ENCODE peak calls at places on chromosomes 6 and 20, in seven cellular contexts. B is ovary, H is A549, Y is spleen, I is adrenal gland, J is HCT116, N is transverse colon. G is an unnamed sample.

GRCh38 chr6:130159876-130160415 is 62.8 kb downstream of the SAMD3 start:
- DNase-seq in B (no peak), H (no peak), Y (no peak), I (peak; percentile 14), J (no peak), N (no peak), G (no peak)

GRCh38 chr6:130453230-130453629 is 87.4 kb downstream of the TMEM200A start:
- DNase-seq in B (no peak), H (peak; percentile 0), Y (no peak), I (no peak), J (no peak), N (no peak), G (no peak)

GRCh38 chr6:104955927-104956662 is 812 bp upstream of the LIN28B start:
- DNase-seq in B (no peak), H (peak; percentile 31), Y (no peak), I (no peak), J (no peak), N (no peak), G (no peak)

GRCh38 chr20:58100731-58101356 is 127.6 kb downstream of the ANKRD60 start:
- DNase-seq in B (no peak), H (no peak), Y (no peak), I (no peak), J (no peak), N (no peak), G (no peak)

GRCh38 chr6:41413250-41413649 is 77.8 kb downstream of the NCR2 start:
- DNase-seq in B (no peak), H (no peak), Y (no peak), I (no peak), J (no peak), N (no peak), G (no peak)

GRCh38 chr20:33518071-33518470 is 28.2 kb downstream of the CBFA2T2 start:
- DNase-seq in B (no peak), H (no peak), Y (no peak), I (no peak), J (no peak), N (no peak), G (peak; percentile 23)

GRCh38 chr6:36340671-36341454 is 4.2 kb upstream of the BNIP5 start:
- DNase-seq in B (peak; percentile 89), H (peak; percentile 60), Y (peak; percentile 94), I (peak; percentile 71), J (peak; percentile 48), N (peak; percentile 86), G (peak; percentile 78)

GRCh38 chr6:90160013-90160412 is 136.6 kb downstream of the BACH2 start:
- DNase-seq in B (no peak), H (no peak), Y (no peak), I (no peak), J (no peak), N (no peak), G (no peak)

GRCh38 chr20:38229376-38230252 is 30.9 kb downstream of the KIAA1755 start:
- DNase-seq in B (peak; percentile 34), H (no peak), Y (peak; percentile 34), I (no peak), J (no peak), N (no peak), G (no peak)

GRCh38 chr6:116220172-116220571 is 33.7 kb downstream of the TSPYL4 start:
- DNase-seq in B (no peak), H (no peak), Y (no peak), I (peak; percentile 14), J (no peak), N (no peak), G (no peak)

GRCh38 chr6:69974193-69974592 is 107.8 kb downstream of the COL19A1 start:
- DNase-seq in B (no peak), H (no peak), Y (no peak), I (no peak), J (no peak), N (no peak), G (no peak)

GRCh38 chr6:128415387-128415786 is 105.0 kb downstream of the PTPRK start:
- DNase-seq in B (no peak), H (no peak), Y (no peak), I (no peak), J (no peak), N (no peak), G (no peak)

GRCh38 chr20:7980332-7981046 is 39.1 kb downstream of the TMX4 start:
- DNase-seq in B (no peak), H (peak; percentile 70), Y (no peak), I (peak; percentile 14), J (peak; percentile 23), N (no peak), G (no peak)

GRCh38 chr6:133947302-133947900 is 5.6 kb upstream of the TBPL1 start:
- DNase-seq in B (no peak), H (no peak), Y (no peak), I (no peak), J (no peak), N (peak; percentile 59), G (no peak)

GRCh38 chr6:159059099-159059498 is 14.3 kb upstream of the TAGAP start:
- DNase-seq in B (no peak), H (no peak), Y (no peak), I (no peak), J (no peak), N (no peak), G (no peak)

GRCh38 chr20:43844778-43845614 is 69.7 kb upstream of the TOX2 start:
- DNase-seq in B (no peak), H (no peak), Y (no peak), I (peak; percentile 93), J (peak; percentile 74), N (no peak), G (peak; percentile 52)

GRCh38 chr6:11636121-11636520 is 98.6 kb downstream of the TMEM170B start:
- DNase-seq in B (no peak), H (no peak), Y (no peak), I (no peak), J (no peak), N (no peak), G (no peak)

DNA sequence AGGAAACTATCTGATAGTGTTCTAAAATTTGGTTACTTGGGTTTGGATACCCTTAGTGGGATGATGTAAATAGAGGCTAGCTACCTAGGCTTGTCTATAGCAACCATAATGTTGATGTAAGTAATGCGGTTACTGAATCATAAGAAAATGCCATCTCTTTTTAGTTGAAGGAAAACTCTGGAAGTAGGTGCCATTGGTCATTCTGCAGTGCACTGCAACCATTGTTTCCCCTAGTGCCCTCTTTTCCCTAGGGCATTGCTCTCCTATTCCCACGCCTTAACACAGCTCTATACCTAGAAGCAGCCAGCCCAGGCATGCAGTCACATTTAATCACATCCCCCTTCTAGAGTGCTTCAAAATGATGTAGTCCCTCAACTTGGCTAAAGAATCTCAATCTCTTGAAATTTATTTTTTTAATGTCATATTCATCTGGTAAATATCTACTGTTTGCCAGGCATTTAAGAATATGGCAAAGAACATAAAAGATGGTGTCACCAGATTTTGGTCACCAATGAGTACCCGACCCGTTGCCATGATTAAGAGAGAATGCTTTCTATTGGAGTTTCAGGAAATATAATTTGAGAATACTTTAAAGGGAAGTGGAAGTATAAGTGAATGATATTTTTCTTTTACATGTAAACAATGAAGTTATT is 10.4 kb downstream of the LOC128125822 start:
- DNase-seq in B (no peak), H (no peak), Y (no peak), I (no peak), J (no peak), N (no peak), G (no peak)
- TF ChIP-seq POLR2A in B (no peak), H (no peak), Y (no peak), I (no peak), J (no peak), N (no peak), G (no peak)

DNA sequence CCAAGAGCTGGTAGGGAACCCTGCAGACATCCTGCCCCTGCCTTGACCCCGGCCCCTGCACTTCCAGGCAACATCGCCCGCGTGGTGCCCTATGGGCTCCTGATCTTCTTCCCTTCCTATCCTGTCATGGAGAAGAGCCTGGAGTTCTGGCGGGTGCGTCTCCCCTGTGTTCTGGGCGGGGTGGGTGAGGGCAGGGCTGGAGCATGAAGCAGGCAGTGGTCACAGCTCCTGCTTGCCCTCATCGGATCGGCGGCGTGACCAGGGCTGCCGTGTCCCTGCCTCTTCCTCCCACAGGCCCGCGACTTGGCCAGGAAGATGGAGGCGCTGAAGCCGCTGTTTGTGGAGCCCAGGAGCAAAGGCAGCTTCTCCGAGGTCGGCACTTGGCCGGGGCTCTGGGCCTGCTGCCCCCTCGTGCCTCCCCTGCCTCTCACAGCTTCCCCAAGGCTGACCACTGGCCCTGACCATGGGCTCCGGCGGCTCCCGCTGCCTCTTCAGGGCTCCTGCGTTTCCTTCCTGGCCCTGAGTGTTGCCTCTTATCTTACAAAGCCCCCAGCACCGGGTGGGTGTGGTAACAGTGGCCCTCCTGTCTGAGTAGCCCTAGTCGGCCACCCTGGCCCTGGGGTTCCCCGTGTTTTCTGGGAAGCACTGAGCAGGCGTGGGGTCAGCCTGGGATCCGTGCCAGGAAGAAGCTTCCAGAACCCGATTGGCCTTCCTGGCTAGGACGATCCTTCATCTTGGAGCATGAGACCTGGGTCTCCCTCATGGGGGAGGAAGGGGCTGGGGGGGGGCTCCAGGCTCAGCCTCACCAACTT is 8.0 kb upstream of the TNFRSF6B start:
- DNase-seq in B (peak; percentile 56), H (no peak), Y (peak; percentile 79), I (no peak), J (no peak), N (no peak), G (no peak)
- TF ChIP-seq POLR2A in B (no peak), H (no peak), Y (no peak), I (no peak), J (no peak), N (no peak), G (no peak)

GRCh38 chr6:73523434-73524123 is 2.7 kb upstream of the EEF1A1 start:
- DNase-seq in B (peak; percentile 72), H (no peak), Y (peak; percentile 96), I (peak; percentile 64), J (peak; percentile 76), N (peak; percentile 82), G (peak; percentile 54)
- TF ChIP-seq POLR2A in B (no peak), H (peak; percentile 56), Y (no peak), I (peak; percentile 57), J (peak; percentile 66), N (peak; percentile 89), G (peak; percentile 48)

GRCh38 chr6:6518627-6519026 is 69.9 kb upstream of the LY86 start:
- DNase-seq in B (no peak), H (no peak), Y (no peak), I (no peak), J (no peak), N (no peak), G (no peak)

GRCh38 chr6:6519028-6519427 is 69.5 kb upstream of the LY86 start:
- DNase-seq in B (no peak), H (no peak), Y (no peak), I (no peak), J (no peak), N (no peak), G (no peak)

GRCh38 chr6:6515691-6516607 is 72.6 kb upstream of the LY86 start:
- DNase-seq in B (no peak), H (no peak), Y (no peak), I (no peak), J (no peak), N (no peak), G (no peak)

GRCh38 chr6:6516643-6517042 is 71.9 kb upstream of the LY86 start:
- DNase-seq in B (no peak), H (no peak), Y (no peak), I (no peak), J (no peak), N (no peak), G (no peak)

DNA sequence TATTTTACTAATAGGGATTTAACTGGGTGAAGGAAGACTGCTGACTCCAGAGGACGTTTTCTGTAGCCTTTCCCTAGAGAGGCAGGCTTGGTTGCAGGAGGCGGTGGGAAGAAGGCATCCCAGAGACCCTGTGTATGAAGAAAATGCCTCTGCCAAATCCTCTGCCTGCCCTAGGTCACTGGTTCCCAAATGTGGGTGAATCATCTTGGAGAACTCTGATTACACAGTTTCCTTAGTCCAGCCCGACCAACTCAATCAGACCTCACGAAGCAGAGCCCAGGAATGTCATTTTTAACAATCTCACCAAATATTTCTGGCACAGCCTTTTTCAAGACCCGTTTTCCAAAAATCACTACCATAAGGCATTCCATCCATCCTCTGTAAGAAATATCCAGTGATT is 71.5 kb upstream of the LY86 start:
- DNase-seq in B (no peak), H (no peak), Y (no peak), I (no peak), J (no peak), N (no peak), G (no peak)
- TF ChIP-seq POLR2A in B (no peak), H (no peak), Y (no peak), I (no peak), J (no peak), N (no peak), G (no peak)